ENCODE peak calls at places on chromosomes 11 and 22, in eight cellular contexts. K is HEK293T, C is A549, P is M059J, U is MV-4-11, M is LHCN-M2, L is T-helper 2 cell, G is hypothalamus. H is an unnamed sample.

GRCh38 chr11:79616392-79616831 is 175.6 kb upstream of the TENM4 start:
- DNase-seq in K (no peak), C (no peak), P (peak; percentile 2), U (no peak), M (no peak), L (no peak), G (no peak), H (no peak)

GRCh38 chr11:46309669-46310288 is 32.3 kb downstream of the CREB3L1 start:
- DNase-seq in K (no peak), C (no peak), P (peak; percentile 68), U (peak; percentile 50), M (no peak), L (no peak), G (no peak), H (peak; percentile 60)

GRCh38 chr11:8213390-8213789 is 44.6 kb upstream of the RIC3 start:
- DNase-seq in K (no peak), C (no peak), P (no peak), U (peak; percentile 50), M (no peak), L (no peak), G (no peak), H (no peak)

GRCh38 chr11:131816046-131816445 is 445.6 kb downstream of the NTM start:
- DNase-seq in K (no peak), C (no peak), P (peak; percentile 18), U (no peak), M (peak; percentile 6), L (no peak), G (no peak), H (no peak)

GRCh38 chr22:33465554-33465953 is 407.4 kb upstream of the SYN3 start:
- DNase-seq in K (no peak), C (no peak), P (no peak), U (no peak), M (no peak), L (no peak), G (no peak), H (no peak)

GRCh38 chr22:25383278-25383820 is 163.9 kb downstream of the CRYBB2 start:
- DNase-seq in K (no peak), C (no peak), P (no peak), U (no peak), M (no peak), L (no peak), G (no peak), H (no peak)

GRCh38 chr11:7892751-7893356 is 38.2 kb downstream of the OR10A6 start:
- DNase-seq in K (peak; percentile 63), C (peak; percentile 54), P (peak; percentile 76), U (peak; percentile 69), M (peak; percentile 72), L (no peak), G (no peak), H (no peak)

GRCh38 chr11:2577071-2578005 is 122.5 kb downstream of the KCNQ1OT1 start:
- DNase-seq in K (no peak), C (no peak), P (no peak), U (no peak), M (no peak), L (peak; percentile 3), G (no peak), H (peak; percentile 17)

GRCh38 chr22:42294034-42294985 is 23.9 kb upstream of the TCF20 start:
- DNase-seq in K (peak; percentile 60), C (no peak), P (peak; percentile 23), U (no peak), M (peak; percentile 35), L (no peak), G (no peak), H (no peak)

GRCh38 chr11:8267831-8268529 is 4.3 kb upstream of the LMO1 start:
- DNase-seq in K (no peak), C (peak; percentile 67), P (no peak), U (no peak), M (no peak), L (no peak), G (no peak), H (peak; percentile 36)

GRCh38 chr11:44865866-44866272 is 84.8 kb downstream of the TP53I11 start:
- DNase-seq in K (no peak), C (no peak), P (no peak), U (no peak), M (no peak), L (no peak), G (no peak), H (no peak)

GRCh38 chr11:2752923-2753322 is 53.1 kb upstream of the KCNQ1OT1 start:
- DNase-seq in K (no peak), C (no peak), P (no peak), U (no peak), M (no peak), L (no peak), G (no peak), H (peak; percentile 22)

GRCh38 chr11:119012629-119013170 is 5.4 kb downstream of the RPS25 start:
- DNase-seq in K (no peak), C (no peak), P (no peak), U (no peak), M (no peak), L (no peak), G (no peak), H (no peak)

GRCh38 chr11:62611705-62612365 is 740 bp downstream of the EML3 start:
- DNase-seq in K (no peak), C (peak; percentile 36), P (peak; percentile 70), U (peak; percentile 29), M (peak; percentile 69), L (no peak), G (no peak), H (no peak)

GRCh38 chr11:125390949-125391348 is 105.1 kb downstream of the FEZ1 start:
- DNase-seq in K (no peak), C (no peak), P (peak; percentile 45), U (no peak), M (peak; percentile 24), L (no peak), G (no peak), H (no peak)

GRCh38 chr11:15687342-15687741 is 572.6 kb downstream of the INSC start:
- DNase-seq in K (no peak), C (no peak), P (no peak), U (peak; percentile 11), M (no peak), L (no peak), G (no peak), H (no peak)